ENCODE peak calls at places on chromosomes 13 and 19, in seven cellular contexts. F is activated CD8-positive, alpha-beta memory T cell treated with anti-CD3 and anti-CD28 coated beads, Interleukin-2, amount 50 U/mL, for 4 hours; K is fibroblast of lung; A is prostate gland; P is iPS-NIHi11; D is A172; B is HTR-8/SVneo. Z is an unnamed sample.

GRCh38 chr13:113585828-113586355 is 1.3 kb downstream of the TFDP1 start:
- DNase-seq in F (no peak), K (no peak), A (no peak), P (no peak), D (no peak), B (no peak), Z (peak)

GRCh38 chr13:95255072-95255732 is 46.0 kb downstream of the ABCC4 start:
- DNase-seq in F (no peak), K (no peak), A (no peak), P (no peak), D (no peak), B (no peak), Z (no peak)

GRCh38 chr19:40270362-40271089 is 14.6 kb downstream of the AKT2 start:
- DNase-seq in F (no peak), K (no peak), A (no peak), P (no peak), D (no peak), B (no peak), Z (peak)

GRCh38 chr19:1470864-1471513 is 8.0 kb downstream of the C19orf25 start:
- DNase-seq in F (no peak), K (no peak), A (no peak), P (peak), D (no peak), B (peak), Z (peak)

GRCh38 chr19:22517496-22518411 is 95.6 kb upstream of the ZNF98 start:
- DNase-seq in F (no peak), K (no peak), A (no peak), P (peak), D (no peak), B (no peak), Z (no peak)

GRCh38 chr13:32475403-32475802 is 47.5 kb upstream of the N4BP2L1 start:
- DNase-seq in F (no peak), K (no peak), A (no peak), P (no peak), D (no peak), B (no peak), Z (no peak)

GRCh38 chr19:10332158-10332964 is 968 bp downstream of the RAVER1 start:
- DNase-seq in F (no peak), K (no peak), A (no peak), P (no peak), D (no peak), B (no peak), Z (no peak)

GRCh38 chr19:7844405-7844804 is 14.4 kb downstream of the EVI5L start:
- DNase-seq in F (no peak), K (no peak), A (no peak), P (no peak), D (no peak), B (no peak), Z (no peak)

GRCh38 chr13:41691276-41691675 is 233.9 kb downstream of the RGCC start:
- DNase-seq in F (no peak), K (no peak), A (no peak), P (no peak), D (no peak), B (no peak), Z (no peak)

GRCh38 chr13:40476175-40476958 is 190.1 kb downstream of the FOXO1 start:
- DNase-seq in F (no peak), K (peak), A (no peak), P (no peak), D (peak), B (no peak), Z (no peak)

GRCh38 chr13:111970501-111971155 is 96.3 kb upstream of the SOX1 start:
- DNase-seq in F (no peak), K (no peak), A (no peak), P (no peak), D (no peak), B (no peak), Z (no peak)